ENCODE peak calls at places on chromosome 20, in eight cellular contexts. B is cardiac muscle cell, D is fibroblast of lung, T is astrocyte of the cerebellum, G is MM.1S, R is dorsolateral prefrontal cortex, K is AG09309, A is brain microvascular endothelial cell. W is an unnamed sample.

GRCh38 chr20:35002426-35003210 is 47.0 kb downstream of the MYH7B start:
- DNase-seq in D (no peak), T (no peak), R (no peak), B (no peak), G (no peak), A (no peak), K (no peak), W (no peak)

GRCh38 chr20:24875078-24875477 is 74.0 kb upstream of the CST7 start:
- DNase-seq in D (no peak), B (no peak), G (no peak), A (no peak), K (no peak), T (no peak), R (no peak), W (no peak)

GRCh38 chr20:25859649-25860530 is 163.2 kb upstream of the ZNF337 start:
- DNase-seq in G (peak), A (peak), D (peak), B (peak), T (peak), K (no peak), R (peak), W (no peak)

GRCh38 chr20:24782801-24783630 is 166.1 kb upstream of the CST7 start:
- DNase-seq in T (no peak), A (no peak), D (peak), G (no peak), B (no peak), K (no peak), R (no peak), W (no peak)

GRCh38 chr20:19079536-19080299 is 132.7 kb upstream of the SLC24A3 start:
- DNase-seq in G (no peak), B (no peak), R (no peak), K (no peak), T (no peak), D (no peak), A (no peak), W (no peak)

GRCh38 chr20:11072982-11073381 is 399.2 kb upstream of the JAG1 start:
- DNase-seq in B (no peak), D (no peak), G (no peak), R (no peak), T (no peak), A (no peak), K (no peak), W (no peak)

GRCh38 chr20:13142143-13142542 is 78.9 kb upstream of the ISM1 start:
- DNase-seq in G (no peak), T (no peak), A (no peak), R (no peak), D (peak), K (no peak), B (no peak), W (no peak)

GRCh38 chr20:3808141-3808479 is 12.0 kb downstream of the CDC25B start:
- DNase-seq in K (peak), R (peak), T (peak), G (no peak), B (no peak), A (no peak), D (peak), W (no peak)

GRCh38 chr20:45311589-45312211 is 3.6 kb upstream of the MATN4 start:
- DNase-seq in A (no peak), G (peak), K (no peak), T (no peak), R (peak), B (peak), D (peak), W (no peak)

GRCh38 chr20:44413575-44414345 is 58.3 kb downstream of the HNF4A start:
- DNase-seq in K (no peak), R (no peak), G (no peak), B (no peak), T (no peak), D (no peak), A (no peak), W (no peak)

GRCh38 chr20:47196091-47197081 is 160.1 kb downstream of the ZMYND8 start:
- DNase-seq in D (peak), K (no peak), R (peak), T (peak), B (peak), G (peak), A (peak), W (no peak)

GRCh38 chr20:19913927-19914614 is 103.1 kb upstream of the NAA20 start:
- DNase-seq in G (no peak), T (no peak), B (no peak), D (peak), A (peak), R (no peak), K (no peak), W (peak)

GRCh38 chr20:20407891-20408805 is 40.2 kb downstream of the INSM1 start:
- DNase-seq in R (peak), G (no peak), A (no peak), D (peak), K (no peak), T (peak), B (no peak), W (peak)

GRCh38 chr20:45970646-45971424 is 1.2 kb downstream of the ZNF335 start:
- DNase-seq in A (peak), K (no peak), B (no peak), G (peak), R (no peak), T (peak), D (peak), W (no peak)

GRCh38 chr20:51554538-51555165 is 12.1 kb upstream of the NFATC2 start:
- DNase-seq in B (no peak), A (no peak), D (peak), K (peak), G (no peak), R (no peak), T (no peak), W (no peak)

GRCh38 chr20:57173041-57173440 is 93.4 kb downstream of the BMP7 start:
- DNase-seq in B (no peak), T (no peak), R (no peak), A (no peak), K (no peak), D (no peak), G (no peak), W (no peak)

GRCh38 chr20:53296451-53297153 is 297.0 kb downstream of the ZNF217 start:
- DNase-seq in G (no peak), A (no peak), K (no peak), T (no peak), R (no peak), D (no peak), B (no peak), W (no peak)

GRCh38 chr20:3074812-3075211 is 3.4 kb downstream of the OXT start:
- DNase-seq in G (no peak), A (no peak), T (no peak), K (no peak), R (no peak), D (no peak), B (no peak), W (no peak)

GRCh38 chr20:59776626-59777320 is 156.7 kb downstream of the SYCP2 start:
- DNase-seq in K (no peak), R (peak), G (no peak), B (no peak), D (no peak), A (no peak), T (no peak), W (no peak)

GRCh38 chr20:6629564-6629963 is 137.9 kb upstream of the BMP2 start:
- DNase-seq in T (no peak), R (no peak), A (no peak), K (no peak), B (no peak), G (no peak), D (no peak), W (no peak)

GRCh38 chr20:45325367-45325766 is 17.3 kb upstream of the MATN4 start:
- DNase-seq in T (no peak), G (no peak), B (no peak), K (no peak), A (no peak), D (no peak), R (no peak), W (no peak)

DNA sequence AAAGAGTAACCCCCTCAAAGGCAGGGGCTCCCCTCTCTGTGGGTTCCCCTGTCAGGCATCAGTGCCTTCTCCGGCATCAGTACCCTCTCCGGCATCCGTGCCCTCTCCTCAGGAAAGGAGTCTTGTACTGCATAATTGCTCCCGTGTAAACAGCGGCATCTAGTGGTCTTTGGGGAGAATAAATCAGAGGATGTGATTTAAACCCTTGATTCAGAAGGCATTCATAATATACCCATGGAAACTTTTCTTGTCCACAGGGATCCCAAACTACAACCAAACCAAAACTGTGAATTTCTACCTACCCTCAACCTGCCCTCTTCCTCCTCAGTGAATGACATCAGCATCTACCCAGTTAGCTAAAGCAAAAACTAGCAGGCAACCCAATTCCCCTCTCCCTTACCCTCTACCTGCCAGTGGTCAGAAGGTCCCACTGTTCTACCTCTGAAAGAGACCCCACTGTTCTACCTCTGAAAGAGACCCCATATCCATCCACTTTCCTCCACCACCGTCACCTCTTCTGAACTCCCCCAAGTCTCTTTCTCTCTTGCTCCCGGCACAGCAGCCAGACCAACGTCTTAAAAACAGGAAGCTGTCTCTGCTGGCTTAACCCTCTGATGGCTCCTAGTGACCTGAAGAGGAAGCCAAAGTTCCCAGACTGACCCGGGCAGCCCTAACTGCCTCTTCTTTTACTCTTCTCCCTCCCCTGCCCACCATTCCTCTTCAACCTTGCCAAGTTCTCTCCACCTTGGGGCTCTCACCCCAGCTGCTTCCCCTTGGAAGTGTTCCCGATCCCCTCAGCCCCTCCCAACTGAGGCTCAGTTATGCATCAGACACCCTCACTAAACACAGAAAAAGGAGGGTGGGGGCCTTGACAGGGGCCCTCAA is 27.2 kb downstream of the UBE2V1 start:
- DNase-seq in T (peak), R (peak), K (no peak), B (peak), A (peak), D (peak), G (peak), W (no peak)
- TF ChIP-seq CTCF in T (peak), R (peak), K (peak), B (peak), A (peak), D (peak), G (peak), W (peak)

GRCh38 chr20:37095609-37096414 is at the start of gene RBL1:
- DNase-seq in D (peak), A (peak), R (peak), K (peak), B (peak), G (peak), T (peak), W (peak)
- H3K4me3 ChIP-seq in D (peak), A (peak), R (peak), K (peak), B (peak), G (peak), T (peak), W (peak)

DNA sequence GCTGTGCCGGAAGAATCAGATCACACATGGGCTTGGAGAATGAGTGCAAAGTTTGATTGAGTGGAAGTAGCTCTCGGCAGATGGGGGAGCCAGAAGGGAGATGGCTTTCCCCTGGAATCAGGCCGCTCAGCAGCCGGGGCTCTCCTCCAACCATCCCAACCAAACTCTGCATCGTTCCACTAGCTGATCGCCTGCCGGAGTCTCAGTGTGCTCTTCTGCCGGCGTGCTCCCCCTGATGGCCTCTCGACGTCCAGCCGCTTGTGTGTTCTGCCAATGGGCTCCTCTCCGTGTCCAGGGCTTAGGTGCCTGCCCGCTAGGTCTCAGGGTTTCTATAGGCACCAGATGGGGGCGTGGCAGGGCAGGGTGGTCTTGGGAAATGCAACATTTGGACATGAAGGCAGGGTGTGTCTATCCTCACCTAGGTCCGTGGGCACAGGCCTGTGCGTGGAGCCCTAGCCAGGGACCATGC is 4.9 kb upstream of the BIRC7 start:
- DNase-seq in G (peak), T (peak), A (peak), B (peak), K (no peak), D (peak), R (peak), W (no peak)
- TF ChIP-seq CTCF in G (peak), T (peak), A (peak), B (peak), K (peak), D (peak), R (peak), W (peak)

DNA sequence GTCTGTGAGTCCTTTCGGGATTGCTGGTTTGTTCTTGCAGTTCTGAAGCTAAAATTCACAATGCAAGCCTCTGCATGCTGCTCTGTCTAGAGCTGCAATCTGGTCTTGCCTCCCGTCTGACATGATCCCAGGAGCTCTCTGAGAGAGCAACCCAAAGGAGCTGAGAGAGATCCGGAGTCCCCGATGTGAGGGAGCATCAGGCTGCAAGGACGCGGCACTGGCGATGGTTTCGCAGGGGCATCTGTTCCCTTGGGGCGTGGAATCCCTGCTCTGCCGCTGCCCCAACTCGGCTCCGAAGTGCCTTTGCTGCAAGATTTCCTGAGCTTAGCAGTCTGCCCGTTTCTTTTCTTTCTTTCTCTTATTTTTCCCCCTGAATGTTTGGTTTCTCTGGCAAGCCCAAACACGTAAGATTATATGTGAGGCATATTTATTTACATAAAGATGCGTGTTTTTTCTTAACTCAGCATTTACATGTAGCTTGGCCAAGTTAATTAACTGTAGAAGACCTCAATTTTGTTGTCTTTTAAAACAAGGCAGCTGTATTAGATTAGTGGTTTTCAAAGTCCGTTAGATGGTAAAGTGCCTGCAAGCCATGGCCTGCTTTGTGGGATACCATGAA is 873.0 kb downstream of the KIF16B start:
- DNase-seq in B (no peak), A (no peak), G (no peak), R (peak), T (no peak), K (no peak), D (no peak), W (no peak)
- H3K4me3 ChIP-seq in B (no peak), A (peak), G (no peak), R (no peak), T (no peak), K (no peak), D (no peak), W (no peak)

DNA sequence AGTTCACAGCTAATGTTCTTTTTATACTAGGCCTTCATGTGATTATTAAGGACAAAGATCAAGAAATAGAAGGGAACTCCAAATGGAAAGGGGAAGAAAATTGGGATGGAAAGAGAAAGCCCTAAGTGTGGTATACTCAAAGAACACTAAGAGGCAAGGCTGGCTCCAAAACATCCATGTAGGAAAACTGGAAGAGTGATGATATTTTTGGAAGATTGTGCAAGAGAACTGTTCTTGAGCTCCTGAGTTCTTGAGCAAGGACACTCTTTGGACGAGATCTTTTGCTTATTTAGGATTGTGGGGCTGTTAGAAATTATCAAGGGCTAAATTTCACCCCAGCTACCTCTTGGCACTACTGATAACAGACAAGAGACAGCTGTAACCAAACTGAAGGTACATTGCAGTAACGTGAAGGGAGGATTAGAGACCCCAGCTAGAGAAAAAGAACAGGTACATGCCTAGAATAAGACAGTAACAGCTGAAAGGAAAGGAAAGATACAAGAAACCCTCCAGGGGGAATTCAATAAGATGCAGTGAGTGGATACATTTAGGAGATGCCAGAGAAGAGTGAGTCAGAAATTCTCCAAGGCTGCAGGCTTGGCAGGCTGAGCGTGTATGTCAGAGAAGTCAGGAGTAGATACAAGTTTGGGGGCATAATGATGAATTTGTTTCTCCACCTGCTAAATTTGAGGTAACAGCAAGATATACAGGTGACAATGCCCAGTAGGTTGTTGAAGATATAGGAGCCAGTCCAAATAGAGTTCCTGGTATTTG is 69.7 kb downstream of the CBLN4 start:
- DNase-seq in B (no peak), D (no peak), T (no peak), A (no peak), R (peak), G (no peak), K (no peak), W (no peak)
- TF ChIP-seq CTCF in B (no peak), D (no peak), T (no peak), A (no peak), R (no peak), G (no peak), K (no peak), W (no peak)